ENCODE peak calls at places on chromosomes 11 and 22, in four cellular contexts. Q is HepG2, M is SK-N-SH, R is HCT116. U is an unnamed sample.

GRCh38 chr11:58334708-58335107 is 24.2 kb downstream of the OR5B17 start:
- DNase-seq in Q (no peak), M (no peak), R (peak), U (no peak)

GRCh38 chr11:14443642-14444041 is 56.0 kb downstream of the COPB1 start:
- DNase-seq in Q (peak), M (peak), R (no peak), U (no peak)

GRCh38 chr11:66884443-66884842 is 27.6 kb downstream of the LRFN4 start:
- DNase-seq in Q (peak), M (no peak), R (no peak), U (no peak)

GRCh38 chr11:48123249-48123875 is 93.2 kb upstream of the OR4B1 start:
- DNase-seq in Q (no peak), M (no peak), R (no peak), U (no peak)

GRCh38 chr22:45518580-45518991 is 15.9 kb downstream of the FBLN1 start:
- DNase-seq in Q (peak), M (no peak), R (no peak), U (no peak)

GRCh38 chr22:36417281-36417686 is 29.5 kb upstream of the MYH9 start:
- DNase-seq in Q (no peak), M (no peak), R (no peak), U (no peak)

GRCh38 chr11:68314203-68314885 is 2.0 kb downstream of the LRP5 start:
- DNase-seq in Q (no peak), M (peak), R (no peak), U (no peak)

GRCh38 chr22:29344137-29344536 is 28.6 kb upstream of the RASL10A start:
- DNase-seq in Q (peak), M (peak), R (peak), U (peak)

DNA sequence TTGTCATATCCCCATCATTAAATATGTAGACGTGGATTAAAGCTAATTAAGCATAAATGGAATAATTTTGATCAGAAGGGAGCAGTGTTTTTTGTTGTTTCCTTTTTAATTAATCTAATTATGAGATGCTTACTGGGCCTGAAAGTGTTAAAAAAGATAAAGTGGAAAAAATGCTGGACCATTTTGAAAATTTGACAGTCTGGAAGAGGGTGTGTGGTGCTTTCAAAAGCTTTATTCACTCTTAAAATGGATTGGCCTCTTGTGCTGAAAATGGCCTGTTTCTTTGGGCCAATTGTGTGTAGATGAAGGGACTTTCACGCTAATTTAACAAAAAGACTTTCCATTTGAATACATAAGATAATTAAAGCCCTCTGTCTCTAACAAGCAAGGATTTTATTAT is 1.8 kb downstream of the TNRC6B start:
- DNase-seq in Q (no peak), M (no peak), R (no peak), U (no peak)
- H3K4me3 ChIP-seq in Q (peak), M (peak), R (no peak), U (peak)

GRCh38 chr11:11981840-11982239 is 26.6 kb downstream of the DKK3 start:
- DNase-seq in Q (no peak), M (no peak), R (no peak), U (no peak)
- TF ChIP-seq SIN3A in Q (no peak), M (no peak), R (no peak), U (no peak)

GRCh38 chr22:37690901-37691504 is 4.9 kb downstream of the NOL12 start:
- DNase-seq in Q (no peak), M (no peak), R (no peak), U (no peak)

GRCh38 chr22:37701121-37701786 is 4.4 kb downstream of the TRIOBP start:
- DNase-seq in Q (no peak), M (no peak), R (no peak), U (no peak)

GRCh38 chr22:37692627-37693285 is 4.1 kb upstream of the TRIOBP start:
- DNase-seq in Q (no peak), M (no peak), R (no peak), U (no peak)

GRCh38 chr22:37697540-37697835 is 640 bp downstream of the TRIOBP start:
- DNase-seq in Q (no peak), M (no peak), R (no peak), U (no peak)

DNA sequence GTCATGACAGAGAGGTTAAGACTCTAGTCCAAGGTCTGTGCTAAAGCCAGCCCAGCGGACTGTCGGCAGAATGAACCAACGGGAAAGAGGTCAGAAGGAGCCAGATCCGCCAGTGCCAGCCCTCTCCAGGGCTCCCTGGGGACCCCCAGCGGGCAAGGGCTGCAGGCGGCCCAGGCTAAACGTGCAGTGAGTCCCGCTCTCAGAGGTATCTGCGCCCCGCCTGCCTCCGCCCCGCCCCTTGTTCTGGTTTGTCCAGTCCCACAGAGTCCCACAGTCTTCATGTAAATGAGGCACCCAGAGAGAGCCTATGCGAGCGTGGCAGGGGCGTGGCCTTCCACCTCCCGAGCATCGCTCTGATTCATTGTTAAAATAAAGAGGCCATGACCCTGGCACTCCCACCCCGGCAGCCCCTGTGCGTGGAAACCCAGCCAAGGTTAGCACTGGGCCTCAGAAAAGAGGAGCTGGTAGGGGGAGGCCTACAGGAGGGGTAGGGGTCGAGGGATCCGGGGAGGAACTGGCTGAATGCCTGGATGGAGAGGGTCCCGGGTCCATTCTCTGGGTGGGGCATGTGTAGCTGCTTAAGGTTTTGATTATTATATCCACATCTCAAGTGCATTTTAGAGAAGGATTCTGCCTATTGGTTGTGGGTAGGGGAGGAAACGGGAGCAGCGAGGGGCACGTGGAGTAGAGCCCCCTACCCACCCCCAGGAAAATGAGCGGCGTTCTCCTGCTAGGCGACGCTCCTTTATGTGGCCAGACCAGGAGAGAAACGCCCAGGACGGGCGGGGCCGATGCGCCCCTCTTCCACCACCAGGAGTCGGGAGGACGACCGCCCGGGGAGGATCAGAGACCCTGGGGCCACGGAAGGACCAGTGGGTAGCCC is at the start of gene TRIOBP:
- DNase-seq in Q (no peak), M (peak), R (peak), U (no peak)
- TF ChIP-seq POLR2AphosphoS5 in Q (no peak), M (peak), R (no peak), U (no peak)

DNA sequence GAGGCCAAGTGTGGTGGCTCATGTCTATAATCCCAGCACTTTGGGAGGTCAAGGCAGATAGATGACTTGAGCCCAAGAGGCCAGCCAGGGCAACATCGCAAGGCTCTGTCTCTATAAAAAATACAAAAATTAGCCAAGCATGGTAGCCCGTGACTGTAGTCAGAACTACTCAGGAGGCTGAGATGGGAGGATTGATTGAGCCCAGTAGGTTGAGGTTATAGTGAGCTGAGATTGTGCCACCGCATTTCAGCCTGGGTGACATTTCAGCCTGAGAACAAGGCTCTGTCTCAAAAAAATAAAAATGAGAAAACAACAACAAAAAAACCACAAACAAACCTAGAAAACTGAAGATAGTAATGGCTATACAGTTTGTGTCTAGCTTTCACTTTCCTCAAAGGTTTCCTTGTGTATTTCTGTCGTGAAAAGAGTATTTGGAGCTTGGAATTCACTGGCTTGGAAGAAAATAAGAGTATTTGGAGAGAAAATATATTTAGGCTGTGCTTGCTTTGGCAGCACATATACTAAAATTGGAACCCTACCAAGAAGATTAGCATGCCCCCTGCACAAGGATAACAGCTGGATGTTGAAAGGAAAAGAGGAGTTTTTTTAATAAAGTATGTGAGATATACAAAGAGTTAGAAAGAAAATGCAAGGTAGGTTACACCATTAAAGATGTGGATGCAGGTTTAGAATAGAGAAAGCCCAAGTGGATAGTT is 3.9 kb upstream of the BIRC3 start:
- DNase-seq in Q (no peak), M (no peak), R (no peak), U (no peak)
- H3K4me3 ChIP-seq in Q (peak), M (peak), R (peak), U (peak)

GRCh38 chr11:44524751-44525171 is 40.7 kb upstream of the CD82 start:
- DNase-seq in Q (no peak), M (no peak), R (no peak), U (no peak)
- TF ChIP-seq SIN3A in Q (no peak), M (no peak), R (no peak), U (no peak)

DNA sequence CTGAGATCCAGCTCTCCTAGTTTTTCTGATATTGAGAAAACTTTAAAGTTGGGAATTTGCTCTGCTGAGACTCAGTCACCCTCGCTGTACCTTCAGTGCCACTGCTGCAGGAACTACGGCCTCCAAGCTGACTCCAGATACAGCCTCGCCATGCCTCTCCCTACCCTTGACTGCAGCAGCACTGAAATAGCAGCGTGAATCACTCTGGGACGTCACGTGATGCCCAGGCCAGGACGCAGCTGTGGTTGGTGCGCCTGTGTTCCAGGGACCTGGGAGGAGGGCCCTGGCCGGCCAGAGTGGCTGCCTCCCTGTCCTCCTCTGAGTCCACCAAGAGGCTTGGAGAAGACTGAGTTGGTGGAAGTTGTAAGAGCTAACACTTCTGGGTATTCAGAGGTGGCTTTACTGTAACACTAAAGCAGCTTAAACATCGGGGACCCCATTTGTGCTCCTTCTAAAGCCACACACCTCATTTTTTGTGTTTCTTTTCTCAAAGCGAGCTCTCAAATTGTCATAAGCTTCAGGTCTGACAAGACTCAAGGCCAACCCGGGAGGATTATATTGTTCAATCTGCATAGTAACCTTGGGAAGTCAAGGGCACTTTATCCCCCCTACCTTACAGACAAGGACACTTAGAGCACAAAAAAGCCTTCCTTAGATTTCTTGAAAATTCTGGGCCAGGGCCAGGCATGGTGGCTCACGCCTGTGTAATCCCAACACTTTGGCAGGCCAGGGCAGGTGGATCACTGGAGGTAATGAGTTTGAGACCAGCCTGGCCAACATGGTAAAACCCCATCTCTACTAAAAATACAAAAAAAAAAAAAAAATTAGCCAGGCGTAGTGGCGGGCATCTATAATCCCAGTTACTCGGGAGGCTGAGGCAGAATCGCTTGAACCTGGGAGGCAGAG is 4.2 kb upstream of the STIP1 start:
- DNase-seq in Q (peak), M (peak), R (peak), U (peak)
- TF ChIP-seq POLR2AphosphoS5 in Q (peak), M (peak), R (peak), U (peak)

U was measured in Panc1.